ENCODE peak calls at places on chromosomes 4 and X, in six cellular contexts. D, M, L, F, S and K are unnamed samples.

GRCh38 chrX:37371578-37371981 is 22.4 kb downstream of the PRRG1 start:
- DNase-seq in D (no peak), F (no peak), S (peak), M (no peak), L (no peak), K (no peak)

GRCh38 chr4:48720459-48720858 is 59.6 kb downstream of the FRYL start:
- DNase-seq in D (no peak), S (no peak), F (no peak), L (no peak), M (no peak), K (no peak)

GRCh38 chr4:156255205-156255604 is 301.5 kb upstream of the CTSO start:
- DNase-seq in L (no peak), F (no peak), D (no peak), S (no peak), M (no peak), K (no peak)

GRCh38 chrX:475926-476723 is 89.4 kb upstream of the PPP2R3B start:
- DNase-seq in M (no peak), S (no peak), L (no peak), F (no peak), D (no peak), K (no peak)

GRCh38 chrX:112356031-112356430 is 273.5 kb upstream of the TRPC5 start:
- DNase-seq in M (no peak), F (no peak), D (no peak), S (no peak), L (no peak), K (no peak)

GRCh38 chr4:105050896-105051295 is 95.8 kb upstream of the TET2 start:
- DNase-seq in D (no peak), F (no peak), S (no peak), M (no peak), L (no peak), K (no peak)

GRCh38 chrX:49309401-49309981 is 6.0 kb downstream of the GAGE10 start:
- DNase-seq in L (no peak), F (no peak), D (no peak), S (no peak), M (no peak), K (no peak)

GRCh38 chr4:123661080-123661737 is 264.6 kb downstream of the SPRY1 start:
- DNase-seq in F (no peak), L (peak), D (no peak), M (no peak), S (no peak), K (no peak)

GRCh38 chrX:21529771-21530170 is 128.4 kb downstream of the KLHL34 start:
- DNase-seq in S (no peak), M (no peak), D (no peak), F (no peak), L (no peak), K (no peak)

GRCh38 chrX:16125520-16126149 is 2.3 kb downstream of the GRPR start:
- DNase-seq in D (no peak), S (no peak), M (no peak), L (no peak), F (no peak), K (no peak)

GRCh38 chrX:72621619-72622485 is 49.2 kb upstream of the HDAC8 start:
- DNase-seq in L (no peak), S (no peak), M (no peak), F (no peak), D (no peak), K (no peak)

GRCh38 chr4:26583538-26583864 is 383 bp upstream of the TBC1D19 start:
- DNase-seq in S (no peak), F (no peak), M (no peak), D (no peak), L (no peak), K (no peak)

GRCh38 chr4:7901274-7901845 is 38.3 kb downstream of the AFAP1 start:
- DNase-seq in D (no peak), L (no peak), S (no peak), M (no peak), F (no peak), K (no peak)

GRCh38 chr4:121648518-121648917 is 48.3 kb downstream of the ANXA5 start:
- DNase-seq in S (no peak), D (no peak), L (no peak), F (no peak), M (no peak), K (no peak)

GRCh38 chrX:54496936-54497335 is 902 bp upstream of the FGD1 start:
- DNase-seq in D (no peak), S (no peak), F (no peak), M (no peak), L (no peak), K (no peak)

GRCh38 chr4:153154010-153154975 is 50.0 kb upstream of the TRIM2 start:
- DNase-seq in S (no peak), M (peak), F (no peak), L (no peak), D (no peak), K (no peak)

GRCh38 chr4:183182873-183183725 is 84.0 kb downstream of the WWC2 start:
- DNase-seq in L (no peak), F (no peak), D (no peak), S (peak), M (no peak), K (no peak)

GRCh38 chrX:1433646-1434357 is 18.9 kb downstream of the ASMTL start:
- DNase-seq in L (no peak), F (no peak), M (no peak), S (no peak), D (no peak), K (no peak)